ENCODE peak calls at places on chromosomes 16 and 17, in eight cellular contexts. One of them, this sample, is unnamed.

GRCh38 chr17:77491921-77492445 is 351.2 kb downstream of the SEC14L1 start:
- DNase-seq in fibroblast of lung: no peak
- DNase-seq in IMR-90: no peak
- DNase-seq in mucosa of descending colon: peak; percentile 22
- DNase-seq in CD4-positive, CD25-positive, alpha-beta regulatory T cell: peak; percentile 19
- DNase-seq in HAP-1: no peak
- DNase-seq in HCT116: no peak
- DNase-seq in SJCRH30: no peak
- DNase-seq in this sample: no peak

GRCh38 chr16:73076291-73076959 is 28.5 kb upstream of the ZFHX3 start:
- DNase-seq in HCT116: no peak
- DNase-seq in HAP-1: no peak
- DNase-seq in fibroblast of lung: no peak
- DNase-seq in IMR-90: no peak
- DNase-seq in CD4-positive, CD25-positive, alpha-beta regulatory T cell: no peak
- DNase-seq in mucosa of descending colon: no peak
- DNase-seq in SJCRH30: no peak
- DNase-seq in this sample: no peak

GRCh38 chr16:30342751-30343490 is 12.2 kb downstream of the CD2BP2 start:
- DNase-seq in fibroblast of lung: no peak
- DNase-seq in mucosa of descending colon: no peak
- DNase-seq in HAP-1: no peak
- DNase-seq in HCT116: no peak
- DNase-seq in CD4-positive, CD25-positive, alpha-beta regulatory T cell: no peak
- DNase-seq in IMR-90: no peak
- DNase-seq in SJCRH30: no peak
- DNase-seq in this sample: no peak

GRCh38 chr17:28960256-28961106 is 9.2 kb upstream of the PHF12 start:
- DNase-seq in HCT116: no peak
- DNase-seq in IMR-90: no peak
- DNase-seq in mucosa of descending colon: no peak
- DNase-seq in SJCRH30: no peak
- DNase-seq in CD4-positive, CD25-positive, alpha-beta regulatory T cell: no peak
- DNase-seq in HAP-1: no peak
- DNase-seq in fibroblast of lung: no peak
- DNase-seq in this sample: no peak

GRCh38 chr17:10681866-10682446 is 15.4 kb downstream of the SCO1 start:
- DNase-seq in IMR-90: peak; percentile 54
- DNase-seq in HCT116: no peak
- DNase-seq in CD4-positive, CD25-positive, alpha-beta regulatory T cell: no peak
- DNase-seq in fibroblast of lung: peak; percentile 15
- DNase-seq in mucosa of descending colon: no peak
- DNase-seq in SJCRH30: no peak
- DNase-seq in HAP-1: no peak
- DNase-seq in this sample: no peak

GRCh38 chr17:559699-560378 is 154.8 kb downstream of the VPS53 start:
- DNase-seq in HCT116: no peak
- DNase-seq in fibroblast of lung: peak; percentile 90
- DNase-seq in HAP-1: no peak
- DNase-seq in SJCRH30: no peak
- DNase-seq in CD4-positive, CD25-positive, alpha-beta regulatory T cell: no peak
- DNase-seq in IMR-90: peak; percentile 89
- DNase-seq in mucosa of descending colon: peak; percentile 2
- DNase-seq in this sample: no peak

GRCh38 chr16:1964046-1964505 is 550 bp downstream of the RPS2 start:
- DNase-seq in mucosa of descending colon: no peak
- DNase-seq in IMR-90: no peak
- DNase-seq in SJCRH30: peak; percentile 41
- DNase-seq in fibroblast of lung: peak; percentile 34
- DNase-seq in HCT116: no peak
- DNase-seq in CD4-positive, CD25-positive, alpha-beta regulatory T cell: peak; percentile 23
- DNase-seq in HAP-1: peak; percentile 51
- DNase-seq in this sample: no peak

GRCh38 chr17:69144621-69145255 is 3.0 kb upstream of the ABCA6 start:
- DNase-seq in mucosa of descending colon: no peak
- DNase-seq in IMR-90: no peak
- DNase-seq in SJCRH30: no peak
- DNase-seq in fibroblast of lung: no peak
- DNase-seq in HCT116: no peak
- DNase-seq in CD4-positive, CD25-positive, alpha-beta regulatory T cell: no peak
- DNase-seq in HAP-1: no peak
- DNase-seq in this sample: no peak

GRCh38 chr17:2056221-2057129 is 1.6 kb downstream of the HIC1 start:
- DNase-seq in HAP-1: no peak
- DNase-seq in fibroblast of lung: peak; percentile 74
- DNase-seq in SJCRH30: no peak
- DNase-seq in IMR-90: peak; percentile 64
- DNase-seq in HCT116: no peak
- DNase-seq in mucosa of descending colon: no peak
- DNase-seq in CD4-positive, CD25-positive, alpha-beta regulatory T cell: no peak
- DNase-seq in this sample: no peak

GRCh38 chr16:24511801-24512200 is 27.6 kb upstream of the RBBP6 start:
- DNase-seq in IMR-90: no peak
- DNase-seq in fibroblast of lung: no peak
- DNase-seq in CD4-positive, CD25-positive, alpha-beta regulatory T cell: no peak
- DNase-seq in HAP-1: no peak
- DNase-seq in SJCRH30: no peak
- DNase-seq in mucosa of descending colon: no peak
- DNase-seq in HCT116: no peak
- DNase-seq in this sample: no peak

GRCh38 chr17:69473801-69474170 is 59.3 kb downstream of the MAP2K6 start:
- DNase-seq in fibroblast of lung: peak; percentile 69
- DNase-seq in HCT116: no peak
- DNase-seq in mucosa of descending colon: no peak
- DNase-seq in HAP-1: no peak
- DNase-seq in CD4-positive, CD25-positive, alpha-beta regulatory T cell: no peak
- DNase-seq in SJCRH30: no peak
- DNase-seq in IMR-90: peak; percentile 72
- DNase-seq in this sample: no peak

GRCh38 chr17:66275651-66276050 is 26.8 kb upstream of the PRKCA start:
- DNase-seq in HAP-1: no peak
- DNase-seq in IMR-90: peak; percentile 97
- DNase-seq in fibroblast of lung: peak; percentile 79
- DNase-seq in mucosa of descending colon: no peak
- DNase-seq in HCT116: peak; percentile 97
- DNase-seq in CD4-positive, CD25-positive, alpha-beta regulatory T cell: no peak
- DNase-seq in SJCRH30: peak; percentile 52
- DNase-seq in this sample: no peak

GRCh38 chr17:59812139-59812538 is 80.6 kb downstream of the TUBD1 start:
- DNase-seq in CD4-positive, CD25-positive, alpha-beta regulatory T cell: no peak
- DNase-seq in HAP-1: no peak
- DNase-seq in SJCRH30: no peak
- DNase-seq in fibroblast of lung: no peak
- DNase-seq in mucosa of descending colon: no peak
- DNase-seq in HCT116: no peak
- DNase-seq in IMR-90: no peak
- DNase-seq in this sample: no peak

GRCh38 chr16:56630134-56630533 is 2.3 kb upstream of the MT1M start:
- DNase-seq in HAP-1: no peak
- DNase-seq in fibroblast of lung: no peak
- DNase-seq in mucosa of descending colon: no peak
- DNase-seq in IMR-90: no peak
- DNase-seq in HCT116: no peak
- DNase-seq in CD4-positive, CD25-positive, alpha-beta regulatory T cell: no peak
- DNase-seq in SJCRH30: no peak
- DNase-seq in this sample: no peak

GRCh38 chr17:1783834-1784611 is 22.2 kb downstream of the SERPINF1 start:
- DNase-seq in CD4-positive, CD25-positive, alpha-beta regulatory T cell: no peak
- DNase-seq in IMR-90: peak; percentile 86
- DNase-seq in SJCRH30: peak; percentile 62
- DNase-seq in mucosa of descending colon: peak; percentile 74
- DNase-seq in HCT116: peak; percentile 6
- DNase-seq in fibroblast of lung: peak; percentile 98
- DNase-seq in HAP-1: no peak
- DNase-seq in this sample: no peak

GRCh38 chr17:82213251-82214011 is 789 bp upstream of the CCDC57 start:
- DNase-seq in CD4-positive, CD25-positive, alpha-beta regulatory T cell: peak; percentile 45
- DNase-seq in fibroblast of lung: peak; percentile 69
- DNase-seq in mucosa of descending colon: no peak
- DNase-seq in HCT116: no peak
- DNase-seq in HAP-1: peak; percentile 57
- DNase-seq in IMR-90: peak; percentile 89
- DNase-seq in SJCRH30: peak; percentile 83
- DNase-seq in this sample: no peak

GRCh38 chr17:35002876-35003551 is 22.7 kb downstream of the LIG3 start:
- DNase-seq in IMR-90: peak; percentile 76
- DNase-seq in HAP-1: no peak
- DNase-seq in HCT116: no peak
- DNase-seq in CD4-positive, CD25-positive, alpha-beta regulatory T cell: no peak
- DNase-seq in SJCRH30: no peak
- DNase-seq in fibroblast of lung: peak; percentile 69
- DNase-seq in mucosa of descending colon: no peak
- DNase-seq in this sample: no peak

GRCh38 chr16:86015606-86016005 is 116.6 kb downstream of the IRF8 start:
- DNase-seq in IMR-90: no peak
- DNase-seq in SJCRH30: no peak
- DNase-seq in fibroblast of lung: no peak
- DNase-seq in mucosa of descending colon: no peak
- DNase-seq in HAP-1: no peak
- DNase-seq in CD4-positive, CD25-positive, alpha-beta regulatory T cell: no peak
- DNase-seq in HCT116: no peak
- DNase-seq in this sample: no peak

GRCh38 chr16:57708168-57708567 is 13.6 kb downstream of the DRC7 start:
- DNase-seq in mucosa of descending colon: no peak
- DNase-seq in IMR-90: peak; percentile 3
- DNase-seq in CD4-positive, CD25-positive, alpha-beta regulatory T cell: no peak
- DNase-seq in HCT116: no peak
- DNase-seq in fibroblast of lung: no peak
- DNase-seq in HAP-1: no peak
- DNase-seq in SJCRH30: no peak
- DNase-seq in this sample: no peak

GRCh38 chr16:10412935-10413601 is 27.2 kb downstream of the ATF7IP2 start:
- DNase-seq in CD4-positive, CD25-positive, alpha-beta regulatory T cell: no peak
- DNase-seq in SJCRH30: no peak
- DNase-seq in mucosa of descending colon: no peak
- DNase-seq in IMR-90: no peak
- DNase-seq in fibroblast of lung: no peak
- DNase-seq in HAP-1: no peak
- DNase-seq in HCT116: no peak
- DNase-seq in this sample: no peak
- H3K9me3 ChIP-seq in CD4-positive, CD25-positive, alpha-beta regulatory T cell: peaks cover 85% of the 10 kb centered on the region
- H3K9me3 ChIP-seq in SJCRH30: no peaks in the 10 kb centered on the region
- H3K9me3 ChIP-seq in mucosa of descending colon: peaks cover 91% of the 10 kb centered on the region
- H3K9me3 ChIP-seq in IMR-90: peaks cover 10% of the 10 kb centered on the region
- H3K9me3 ChIP-seq in fibroblast of lung: no peaks in the 10 kb centered on the region
- H3K9me3 ChIP-seq in HAP-1: peaks cover 15% of the 10 kb centered on the region
- H3K9me3 ChIP-seq in HCT116: peaks cover 10% of the 10 kb centered on the region
- H3K9me3 ChIP-seq in this sample: peaks cover 84% of the 10 kb centered on the region

DNA sequence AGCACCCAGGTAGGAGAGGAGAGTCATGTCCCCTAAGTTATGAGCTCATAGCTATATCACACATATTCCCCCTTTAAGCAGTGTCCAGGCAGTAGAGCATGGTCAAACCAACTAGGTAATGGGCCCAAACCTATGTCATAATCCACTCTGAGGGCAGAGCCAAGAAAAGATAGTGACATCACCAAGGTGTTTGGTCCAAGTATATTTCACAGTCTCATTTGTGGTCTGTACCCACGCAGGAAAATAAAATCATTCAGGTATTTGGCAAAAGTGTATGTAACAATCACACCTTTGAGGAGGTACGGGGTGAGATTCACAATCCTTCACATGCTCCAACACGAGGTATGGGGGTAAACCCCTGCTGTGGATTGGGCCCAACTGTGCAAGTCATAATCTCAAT is 2112.8 kb downstream of the TP53TG3F start:
- DNase-seq in HAP-1: no peak
- DNase-seq in SJCRH30: no peak
- DNase-seq in mucosa of descending colon: no peak
- DNase-seq in CD4-positive, CD25-positive, alpha-beta regulatory T cell: no peak
- DNase-seq in fibroblast of lung: no peak
- DNase-seq in HCT116: no peak
- DNase-seq in IMR-90: no peak
- DNase-seq in this sample: no peak
- H3K9me3 ChIP-seq in HAP-1: peaks cover 4% of the 10 kb centered on the region
- H3K9me3 ChIP-seq in SJCRH30: no peaks in the 10 kb centered on the region
- H3K9me3 ChIP-seq in mucosa of descending colon: peaks cover 75% of the 10 kb centered on the region
- H3K9me3 ChIP-seq in CD4-positive, CD25-positive, alpha-beta regulatory T cell: peaks cover 32% of the 10 kb centered on the region
- H3K9me3 ChIP-seq in fibroblast of lung: no peaks in the 10 kb centered on the region
- H3K9me3 ChIP-seq in HCT116: no peaks in the 10 kb centered on the region
- H3K9me3 ChIP-seq in IMR-90: peaks cover 34% of the 10 kb centered on the region
- H3K9me3 ChIP-seq in this sample: no peaks in the 10 kb centered on the region

GRCh38 chr16:35908942-35909341 is 2449.5 kb downstream of the TP53TG3F start:
- DNase-seq in mucosa of descending colon: no peak
- DNase-seq in IMR-90: no peak
- DNase-seq in HAP-1: no peak
- DNase-seq in SJCRH30: peak; percentile 55
- DNase-seq in fibroblast of lung: no peak
- DNase-seq in HCT116: peak; percentile 32
- DNase-seq in CD4-positive, CD25-positive, alpha-beta regulatory T cell: no peak
- DNase-seq in this sample: peak; percentile 43

GRCh38 chr16:35910409-35910808 is 2451.0 kb downstream of the TP53TG3F start:
- DNase-seq in IMR-90: no peak
- DNase-seq in fibroblast of lung: no peak
- DNase-seq in CD4-positive, CD25-positive, alpha-beta regulatory T cell: no peak
- DNase-seq in HCT116: no peak
- DNase-seq in HAP-1: no peak
- DNase-seq in SJCRH30: no peak
- DNase-seq in mucosa of descending colon: no peak
- DNase-seq in this sample: no peak

GRCh38 chr16:35908152-35908551 is 2448.7 kb downstream of the TP53TG3F start:
- DNase-seq in IMR-90: no peak
- DNase-seq in mucosa of descending colon: no peak
- DNase-seq in CD4-positive, CD25-positive, alpha-beta regulatory T cell: no peak
- DNase-seq in HAP-1: no peak
- DNase-seq in SJCRH30: no peak
- DNase-seq in HCT116: no peak
- DNase-seq in fibroblast of lung: no peak
- DNase-seq in this sample: no peak

GRCh38 chr16:35909351-35909954 is 2450.0 kb downstream of the TP53TG3F start:
- DNase-seq in SJCRH30: no peak
- DNase-seq in HCT116: no peak
- DNase-seq in fibroblast of lung: no peak
- DNase-seq in HAP-1: no peak
- DNase-seq in mucosa of descending colon: no peak
- DNase-seq in IMR-90: no peak
- DNase-seq in CD4-positive, CD25-positive, alpha-beta regulatory T cell: no peak
- DNase-seq in this sample: no peak

DNA sequence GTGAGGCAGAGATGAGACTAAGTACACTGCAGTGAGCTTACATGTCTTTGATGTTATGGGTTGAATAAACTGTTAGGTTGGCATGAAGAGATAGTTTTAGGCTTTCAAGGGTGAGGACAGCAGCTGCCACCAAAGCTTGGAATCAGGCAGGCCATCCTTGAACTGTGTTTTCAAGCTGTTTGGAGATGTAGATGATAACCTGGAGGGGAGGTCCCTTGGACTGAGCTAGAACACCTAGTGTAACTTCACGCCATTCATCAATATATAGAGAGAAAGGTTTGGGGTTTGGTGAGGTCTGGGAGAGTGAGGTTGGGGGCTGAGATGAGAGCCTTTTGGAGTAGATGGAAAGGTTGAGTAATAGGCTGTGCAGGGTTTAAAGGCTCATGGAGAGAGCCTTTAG is 2447.0 kb downstream of the TP53TG3F start:
- DNase-seq in SJCRH30: no peak
- DNase-seq in mucosa of descending colon: no peak
- DNase-seq in CD4-positive, CD25-positive, alpha-beta regulatory T cell: no peak
- DNase-seq in fibroblast of lung: no peak
- DNase-seq in HAP-1: no peak
- DNase-seq in HCT116: no peak
- DNase-seq in IMR-90: no peak
- DNase-seq in this sample: no peak
- H3K9me3 ChIP-seq in SJCRH30: no peaks in the 10 kb centered on the region
- H3K9me3 ChIP-seq in mucosa of descending colon: peaks cover 79% of the 10 kb centered on the region
- H3K9me3 ChIP-seq in CD4-positive, CD25-positive, alpha-beta regulatory T cell: peaks cover 37% of the 10 kb centered on the region
- H3K9me3 ChIP-seq in fibroblast of lung: no peaks in the 10 kb centered on the region
- H3K9me3 ChIP-seq in HAP-1: no peaks in the 10 kb centered on the region
- H3K9me3 ChIP-seq in HCT116: no peaks in the 10 kb centered on the region
- H3K9me3 ChIP-seq in IMR-90: peaks cover 23% of the 10 kb centered on the region
- H3K9me3 ChIP-seq in this sample: peaks cover 5% of the 10 kb centered on the region

GRCh38 chr16:82983390-82983789 is 356.6 kb downstream of the CDH13 start:
- DNase-seq in IMR-90: no peak
- DNase-seq in mucosa of descending colon: no peak
- DNase-seq in HAP-1: no peak
- DNase-seq in CD4-positive, CD25-positive, alpha-beta regulatory T cell: no peak
- DNase-seq in SJCRH30: no peak
- DNase-seq in fibroblast of lung: no peak
- DNase-seq in HCT116: no peak
- DNase-seq in this sample: no peak
- H3K9me3 ChIP-seq in IMR-90: no peaks in the 10 kb centered on the region
- H3K9me3 ChIP-seq in mucosa of descending colon: no peaks in the 10 kb centered on the region
- H3K9me3 ChIP-seq in HAP-1: no peaks in the 10 kb centered on the region
- H3K9me3 ChIP-seq in CD4-positive, CD25-positive, alpha-beta regulatory T cell: no peaks in the 10 kb centered on the region
- H3K9me3 ChIP-seq in SJCRH30: no peaks in the 10 kb centered on the region
- H3K9me3 ChIP-seq in fibroblast of lung: no peaks in the 10 kb centered on the region
- H3K9me3 ChIP-seq in HCT116: peaks cover 13% of the 10 kb centered on the region
- H3K9me3 ChIP-seq in this sample: peaks cover 11% of the 10 kb centered on the region